ENCODE peak calls at places on chromosomes 3 and 15, in four cellular contexts. X is esophagus squamous epithelium, G is dorsolateral prefrontal cortex, D is cardiac muscle cell. Z is an unnamed sample.

GRCh38 chr3:76107935-76108570 is 322.7 kb upstream of the ZNF717 start:
- DNase-seq in D (peak; percentile 36), G (no peak), X (no peak), Z (no peak)

GRCh38 chr3:119427669-119428068 is 35.7 kb downstream of the TMEM39A start:
- DNase-seq in G (no peak), X (no peak), D (peak; percentile 7), Z (no peak)

GRCh38 chr3:46703013-46703520 is 1.9 kb downstream of the TMIE start:
- DNase-seq in G (no peak), X (no peak), D (no peak), Z (no peak)

GRCh38 chr3:30232142-30232541 is 374.3 kb upstream of the TGFBR2 start:
- DNase-seq in X (no peak), D (peak; percentile 93), G (no peak), Z (no peak)

GRCh38 chr15:81923561-81924350 is 122.1 kb downstream of the MEX3B start:
- DNase-seq in D (no peak), X (no peak), G (no peak), Z (no peak)

GRCh38 chr3:171688593-171688992 is 121.7 kb downstream of the PLD1 start:
- DNase-seq in X (no peak), D (no peak), G (no peak), Z (no peak)

GRCh38 chr3:5510300-5510699 is 322.8 kb downstream of the EDEM1 start:
- DNase-seq in X (no peak), G (no peak), D (no peak), Z (no peak)

GRCh38 chr15:51134416-51135199 is 39.9 kb upstream of the TNFAIP8L3 start:
- DNase-seq in D (peak; percentile 20), G (no peak), X (no peak), Z (no peak)

GRCh38 chr15:23372284-23372683 is 17.7 kb downstream of the GOLGA8S start:
- DNase-seq in G (no peak), X (no peak), D (peak; percentile 54), Z (no peak)

GRCh38 chr3:33170531-33170930 is 48.1 kb downstream of the SUSD5 start:
- DNase-seq in D (no peak), G (no peak), X (no peak), Z (peak; percentile 29)

GRCh38 chr3:3015472-3016089 is 94.6 kb downstream of the IL5RA start:
- DNase-seq in D (peak; percentile 24), X (no peak), G (peak; percentile 28), Z (no peak)

GRCh38 chr3:188534633-188535032 is 380.7 kb downstream of the LPP start:
- DNase-seq in G (no peak), X (no peak), D (no peak), Z (no peak)

GRCh38 chr3:63960048-63960711 is 48.0 kb upstream of the SCAANT1 start:
- DNase-seq in D (peak; percentile 76), G (peak; percentile 40), X (no peak), Z (no peak)
- TF ChIP-seq CTCF in D (no peak), G (no peak), X (no peak), Z (no peak)

GRCh38 chr3:49134471-49135265 is 1.8 kb upstream of the LAMB2 start:
- DNase-seq in G (no peak), X (no peak), D (no peak), Z (no peak)
- TF ChIP-seq CTCF in G (no peak), X (no peak), D (no peak), Z (no peak)

DNA sequence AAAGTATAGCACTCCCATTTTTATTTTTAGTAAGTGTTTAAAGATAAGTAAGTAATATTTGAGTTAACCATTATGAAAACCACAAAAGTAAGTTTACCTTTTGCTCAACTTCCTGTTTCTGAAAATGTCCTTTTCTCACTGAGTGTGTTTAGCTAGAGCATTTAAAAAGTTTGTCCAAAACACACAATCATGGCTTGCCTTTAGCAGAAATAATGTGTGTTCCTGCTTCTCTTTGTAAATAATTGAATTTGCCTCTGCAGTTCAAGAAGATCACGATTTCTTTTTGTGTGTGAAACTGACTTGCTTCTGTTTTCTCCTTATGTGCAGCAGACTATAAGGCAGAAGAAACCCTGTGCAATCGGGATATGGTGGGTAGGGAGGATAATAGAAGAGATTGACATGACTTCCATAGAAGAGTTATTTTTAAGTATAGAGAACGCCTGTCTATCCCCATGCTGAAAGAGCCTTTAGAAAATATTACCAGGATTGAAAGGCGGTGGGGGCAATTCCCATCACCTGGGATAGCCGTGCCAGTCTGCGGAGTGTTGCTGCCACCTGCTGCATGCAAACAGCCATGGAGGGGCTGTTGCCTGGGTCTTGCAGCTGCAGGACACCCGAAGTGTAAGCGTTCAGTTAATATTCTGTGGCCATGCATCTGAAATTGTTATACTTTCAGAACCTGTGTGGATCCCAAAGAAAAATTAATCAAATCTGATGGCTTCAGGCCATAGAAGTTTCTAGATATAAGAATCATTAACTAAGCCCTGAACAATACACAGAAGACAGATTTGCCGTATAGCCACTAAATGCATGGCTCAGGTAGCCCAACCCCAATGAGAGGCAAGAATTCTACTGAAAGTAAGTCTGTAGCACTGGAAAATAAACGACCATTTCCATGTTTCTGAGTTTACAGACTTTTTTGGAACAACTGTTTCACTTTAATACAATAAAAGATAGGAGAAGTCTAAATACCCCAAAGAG is 2.4 kb upstream of the CD96 start:
- DNase-seq in G (no peak), X (no peak), D (peak; percentile 75), Z (no peak)
- TF ChIP-seq CTCF in G (peak; percentile 45), X (peak; percentile 67), D (peak; percentile 82), Z (peak; percentile 89)

GRCh38 chr3:159818399-159818798 is 170.2 kb upstream of the IL12A start:
- DNase-seq in G (no peak), X (no peak), D (no peak), Z (no peak)
- TF ChIP-seq CTCF in G (peak; percentile 10), X (no peak), D (no peak), Z (peak; percentile 17)

DNA sequence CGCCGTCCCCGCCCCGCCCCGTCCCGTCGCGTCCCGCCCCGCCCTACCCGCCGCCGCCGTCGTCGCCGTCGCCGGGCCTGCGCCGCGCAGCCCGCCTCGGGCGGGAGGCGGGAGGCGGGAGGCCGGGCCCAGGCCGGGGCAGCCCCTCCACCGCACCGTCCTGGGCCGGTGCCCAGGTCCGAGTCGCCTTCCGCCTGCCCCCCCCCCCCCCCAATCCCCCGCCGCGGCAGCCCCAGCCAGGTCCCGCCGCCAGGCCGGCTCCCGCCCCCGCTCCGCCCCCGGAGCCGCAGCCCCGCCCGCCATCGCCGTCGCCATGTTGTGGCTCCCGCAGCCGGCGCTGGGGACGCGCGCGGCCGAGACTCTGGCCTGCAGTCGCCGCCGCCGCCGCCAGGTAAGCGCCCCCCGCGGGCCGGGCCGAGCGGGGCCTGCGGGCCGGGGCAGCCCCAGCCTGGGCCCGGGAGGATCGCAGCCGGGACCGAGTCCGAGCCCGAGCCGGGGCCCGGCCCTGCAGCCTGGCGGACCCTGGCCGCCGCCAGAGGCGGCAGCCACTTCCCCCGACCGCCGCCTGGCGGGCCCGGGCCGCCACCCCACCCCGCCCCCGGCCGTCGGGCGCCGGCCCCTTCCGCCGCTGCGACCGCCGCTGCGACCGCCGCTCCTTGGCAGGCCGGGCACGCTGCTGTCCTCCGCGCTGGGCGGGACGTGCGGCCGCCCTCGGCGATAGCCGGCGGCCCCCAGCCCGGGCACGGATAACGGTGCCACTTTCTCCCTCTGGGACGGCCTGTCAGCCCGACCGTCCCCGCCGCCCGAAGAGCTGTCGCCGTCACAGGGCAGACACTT is at the start of gene ZNF592:
- DNase-seq in D (peak; percentile 90), G (peak; percentile 74), X (no peak), Z (no peak)
- TF ChIP-seq CTCF in D (no peak), G (peak; percentile 5), X (peak; percentile 65), Z (no peak)

GRCh38 chr15:70100495-70101331 is 3.0 kb upstream of the TLE3 start:
- DNase-seq in G (no peak), X (no peak), D (peak; percentile 91), Z (no peak)
- TF ChIP-seq CTCF in G (no peak), X (peak; percentile 57), D (peak; percentile 45), Z (no peak)

DNA sequence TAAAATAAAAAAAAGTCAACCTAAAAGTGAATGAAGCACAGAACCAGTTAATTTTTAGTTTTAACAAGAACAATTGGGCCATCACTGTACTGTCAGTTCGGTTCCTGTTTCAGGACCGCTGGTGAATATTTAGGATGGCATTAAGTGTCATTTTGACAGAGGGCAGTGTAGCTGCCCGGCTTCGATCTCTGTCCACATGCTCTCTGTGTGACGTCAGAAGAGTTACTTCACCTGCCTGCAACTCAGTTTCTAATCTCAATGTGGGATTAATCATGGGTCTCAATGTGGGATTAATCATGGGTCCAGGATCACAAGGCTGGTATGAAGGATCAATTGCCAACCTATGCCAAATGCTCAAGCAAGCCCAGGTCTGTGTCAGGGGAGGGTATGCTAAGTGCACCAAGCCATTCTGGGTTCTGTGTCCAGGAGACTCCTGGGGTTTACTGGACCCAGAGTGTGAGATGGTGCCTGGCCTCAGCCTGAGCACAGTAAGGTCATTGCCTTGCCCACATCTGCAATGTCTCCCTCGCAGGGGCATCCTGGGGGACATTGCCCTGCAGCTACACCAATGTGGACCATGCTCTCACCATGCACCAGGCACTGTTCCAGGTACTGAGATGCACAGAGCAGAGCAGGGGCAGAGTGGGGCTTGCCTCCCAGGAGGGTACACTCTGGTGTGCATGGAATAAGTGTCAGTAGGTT is 8.1 kb downstream of the GABRA5 start:
- DNase-seq in X (no peak), G (no peak), D (no peak), Z (no peak)
- TF ChIP-seq CTCF in X (no peak), G (no peak), D (no peak), Z (no peak)